ENCODE peak calls at places on chromosomes 16 and 17, in seven cellular contexts. B is A549, R is Peyer's patch, X is T-cell, Q is OCI-M1, O is MV-4-11, G is myocyte. E is an unnamed sample.

GRCh38 chr17:66190738-66191606 is 961 bp downstream of the CEP112 start:
- DNase-seq in O (no peak), Q (no peak), B (peak; percentile 16), G (peak; percentile 92), X (no peak), R (no peak), E (no peak)

GRCh38 chr16:50692999-50693781 is at the start of gene NOD2:
- DNase-seq in R (no peak), O (peak; percentile 46), X (no peak), Q (no peak), G (no peak), B (peak; percentile 10), E (no peak)

GRCh38 chr17:27570578-27570914 is 60.4 kb upstream of the LGALS9 start:
- DNase-seq in O (no peak), X (no peak), Q (no peak), G (no peak), B (no peak), R (no peak), E (no peak)

GRCh38 chr17:44687752-44688151 is 1.8 kb downstream of the CCDC43 start:
- DNase-seq in R (no peak), X (no peak), G (peak; percentile 81), B (no peak), O (no peak), Q (no peak), E (no peak)

GRCh38 chr17:46795379-46795952 is 23.0 kb downstream of the WNT3 start:
- DNase-seq in G (no peak), X (no peak), R (no peak), Q (no peak), B (peak; percentile 67), O (peak; percentile 66), E (no peak)

GRCh38 chr16:82082543-82083244 is 47.6 kb downstream of the HSD17B2 start:
- DNase-seq in G (peak; percentile 50), O (peak; percentile 14), Q (no peak), R (no peak), B (peak; percentile 15), X (no peak), E (no peak)

GRCh38 chr17:74243013-74243755 is 29.8 kb downstream of the TTYH2 start:
- DNase-seq in X (no peak), B (no peak), Q (no peak), G (no peak), O (no peak), R (no peak), E (no peak)

GRCh38 chr16:8850279-8850885 is 18.4 kb downstream of the CARHSP1 start:
- DNase-seq in B (no peak), G (no peak), Q (no peak), R (peak; percentile 49), O (peak; percentile 85), X (no peak), E (peak; percentile 73)

E was measured in GF-D8.